ENCODE peak calls at places on chromosomes 13 and 19, in five cellular contexts. B is esophagus muscularis mucosa, Q is mammary epithelial cell, D is left ventricle myocardium inferior, K is ovary. V is an unnamed sample. For H3K4me1 and H3K36me3, the result is how much of the 10 kb centered on the place peaks cover.

GRCh38 chr19:4121815-4122214 is 2.1 kb downstream of the MAP2K2 start:
- DNase-seq in B (no peak), Q (no peak), D (no peak), K (no peak), V (no peak)

GRCh38 chr13:32211788-32212187 is 103.4 kb downstream of the ZAR1L start:
- DNase-seq in B (peak), Q (no peak), D (no peak), K (no peak), V (no peak)

GRCh38 chr13:59360108-59360507 is 803.6 kb downstream of the DIAPH3 start:
- DNase-seq in B (no peak), Q (no peak), D (no peak), K (no peak), V (no peak)

GRCh38 chr19:51546650-51547396 is 15.4 kb upstream of the SIGLEC6 start:
- DNase-seq in B (no peak), Q (no peak), D (no peak), K (no peak), V (no peak)

GRCh38 chr13:37878496-37878895 is 8.9 kb upstream of the TRPC4 start:
- DNase-seq in B (no peak), Q (no peak), D (no peak), K (no peak), V (no peak)

GRCh38 chr19:12695997-12696365 is 450 bp downstream of the FBXW9 start:
- DNase-seq in B (no peak), Q (no peak), D (no peak), K (no peak), V (no peak)

GRCh38 chr19:4094761-4095487 is 28.2 kb upstream of the ZBTB7A start:
- DNase-seq in B (no peak), Q (no peak), D (no peak), K (no peak), V (no peak)

GRCh38 chr19:1396019-1396767 is 5.1 kb downstream of the GAMT start:
- DNase-seq in B (no peak), Q (no peak), D (no peak), K (no peak), V (no peak)

GRCh38 chr19:2064788-2065524 is 13.9 kb upstream of the MKNK2 start:
- DNase-seq in B (no peak), Q (no peak), D (peak), K (no peak), V (peak)

GRCh38 chr13:28558126-28558525 is 63.2 kb upstream of the FLT1 start:
- DNase-seq in B (no peak), Q (no peak), D (no peak), K (no peak), V (no peak)

GRCh38 chr13:23876265-23876664 is 12.9 kb downstream of the MIPEP start:
- DNase-seq in B (no peak), Q (no peak), D (no peak), K (no peak), V (no peak)

GRCh38 chr13:51767100-51767499 is 36.9 kb downstream of the DHRS12 start:
- DNase-seq in B (peak), Q (no peak), D (no peak), K (no peak), V (no peak)

GRCh38 chr13:52428295-52428694 is 22.1 kb downstream of the VPS36 start:
- DNase-seq in B (no peak), Q (peak), D (no peak), K (no peak), V (no peak)

GRCh38 chr19:21568816-21569496 is 63.6 kb downstream of the ZNF429 start:
- DNase-seq in B (peak), Q (no peak), D (peak), K (peak), V (no peak)

GRCh38 chr13:113775451-113776145 is 16.6 kb downstream of the TMEM255B start:
- DNase-seq in B (no peak), Q (no peak), D (no peak), K (no peak), V (no peak)

GRCh38 chr13:32731576-32731975 is 145.3 kb downstream of the PDS5B start:
- DNase-seq in B (no peak), Q (peak), D (no peak), K (no peak), V (no peak)

GRCh38 chr19:1768248-1768647 is 14.9 kb downstream of the ONECUT3 start:
- DNase-seq in B (no peak), Q (no peak), D (no peak), K (no peak), V (peak)

GRCh38 chr19:44196772-44197171 is 15.6 kb upstream of the ZNF227 start:
- DNase-seq in B (no peak), Q (no peak), D (no peak), K (no peak), V (no peak)

GRCh38 chr13:43304945-43305344 is 281.6 kb downstream of the DNAJC15 start:
- DNase-seq in B (no peak), Q (no peak), D (no peak), K (no peak), V (no peak)

GRCh38 chr19:18437481-18438330 is at the start of gene ISYNA1:
- DNase-seq in B (no peak), Q (no peak), D (peak), K (peak), V (peak)

GRCh38 chr13:28552288-28552687 is 57.4 kb upstream of the FLT1 start:
- DNase-seq in B (no peak), Q (no peak), D (no peak), K (no peak), V (no peak)

GRCh38 chr13:30004204-30004603 is 153.8 kb upstream of the UBL3 start:
- DNase-seq in B (no peak), Q (peak), D (no peak), K (no peak), V (no peak)

GRCh38 chr19:46733693-46734240 is 12.1 kb upstream of the FKRP start:
- DNase-seq in B (no peak), Q (no peak), D (no peak), K (no peak), V (no peak)

GRCh38 chr13:75760182-75760981 is 124.3 kb downstream of the LMO7 start:
- DNase-seq in B (no peak), Q (peak), D (no peak), K (no peak), V (no peak)

GRCh38 chr19:37564624-37565369 is 29.8 kb downstream of the ZNF571 start:
- DNase-seq in B (no peak), Q (no peak), D (no peak), K (no peak), V (no peak)

GRCh38 chr13:59112375-59112774 is 1051.4 kb downstream of the DIAPH3 start:
- DNase-seq in B (no peak), Q (peak), D (no peak), K (no peak), V (peak)

GRCh38 chr19:29514525-29515232 is 11.1 kb upstream of the VSTM2B start:
- DNase-seq in B (no peak), Q (no peak), D (no peak), K (no peak), V (no peak)

GRCh38 chr13:30972888-30973377 is 40.5 kb downstream of the TEX26 start:
- DNase-seq in B (no peak), Q (no peak), D (no peak), K (no peak), V (no peak)

GRCh38 chr13:73578251-73578875 is 519.6 kb downstream of the KLF5 start:
- DNase-seq in B (no peak), Q (no peak), D (no peak), K (no peak), V (no peak)

GRCh38 chr13:27353166-27353583 is 71.2 kb upstream of the GTF3A start:
- DNase-seq in B (no peak), Q (no peak), D (no peak), K (no peak), V (no peak)

GRCh38 chr19:18875726-18876125 is 20.2 kb downstream of the CERS1 start:
- DNase-seq in B (no peak), Q (no peak), D (no peak), K (no peak), V (no peak)

GRCh38 chr13:84446972-84447700 is 564.9 kb upstream of the SLITRK1 start:
- DNase-seq in B (no peak), Q (no peak), D (no peak), K (no peak), V (peak)

GRCh38 chr19:18058208-18059009 is 28.3 kb downstream of the IL12RB1 start:
- DNase-seq in B (peak), Q (peak), D (peak), K (peak), V (peak)

GRCh38 chr13:25727250-25727649 is 324.6 kb downstream of the SHISA2 start:
- DNase-seq in B (no peak), Q (no peak), D (no peak), K (no peak), V (no peak)

GRCh38 chr13:111363591-111363990 is 43.1 kb downstream of the TEX29 start:
- DNase-seq in B (peak), Q (no peak), D (no peak), K (no peak), V (no peak)

GRCh38 chr13:109576331-109576813 is 210.0 kb downstream of the IRS2 start:
- DNase-seq in B (no peak), Q (no peak), D (no peak), K (no peak), V (no peak)

GRCh38 chr19:51346742-51347141 is 4.8 kb upstream of the VSIG10L start:
- DNase-seq in B (no peak), Q (no peak), D (no peak), K (no peak), V (no peak)

GRCh38 chr13:90872491-90873025 is 474.9 kb upstream of the MIR17HG start:
- DNase-seq in B (no peak), Q (no peak), D (no peak), K (no peak), V (no peak)

GRCh38 chr13:46389985-46390384 is 2.9 kb upstream of the RUBCNL start:
- DNase-seq in B (no peak), Q (peak), D (peak), K (no peak), V (no peak)

GRCh38 chr19:40282920-40283319 is 2.2 kb downstream of the AKT2 start:
- DNase-seq in B (no peak), Q (no peak), D (no peak), K (no peak), V (no peak)
- H3K4me1 ChIP-seq in B (half or more), Q (under half), D (half or more), K (half or more), V (under half)

GRCh38 chr19:6233051-6233826 is 46.5 kb downstream of the MLLT1 start:
- DNase-seq in B (no peak), Q (no peak), D (peak), K (peak), V (peak)
- H3K4me3 ChIP-seq in B (no peak), Q (no peak), D (peak), K (no peak), V (no peak)

DNA sequence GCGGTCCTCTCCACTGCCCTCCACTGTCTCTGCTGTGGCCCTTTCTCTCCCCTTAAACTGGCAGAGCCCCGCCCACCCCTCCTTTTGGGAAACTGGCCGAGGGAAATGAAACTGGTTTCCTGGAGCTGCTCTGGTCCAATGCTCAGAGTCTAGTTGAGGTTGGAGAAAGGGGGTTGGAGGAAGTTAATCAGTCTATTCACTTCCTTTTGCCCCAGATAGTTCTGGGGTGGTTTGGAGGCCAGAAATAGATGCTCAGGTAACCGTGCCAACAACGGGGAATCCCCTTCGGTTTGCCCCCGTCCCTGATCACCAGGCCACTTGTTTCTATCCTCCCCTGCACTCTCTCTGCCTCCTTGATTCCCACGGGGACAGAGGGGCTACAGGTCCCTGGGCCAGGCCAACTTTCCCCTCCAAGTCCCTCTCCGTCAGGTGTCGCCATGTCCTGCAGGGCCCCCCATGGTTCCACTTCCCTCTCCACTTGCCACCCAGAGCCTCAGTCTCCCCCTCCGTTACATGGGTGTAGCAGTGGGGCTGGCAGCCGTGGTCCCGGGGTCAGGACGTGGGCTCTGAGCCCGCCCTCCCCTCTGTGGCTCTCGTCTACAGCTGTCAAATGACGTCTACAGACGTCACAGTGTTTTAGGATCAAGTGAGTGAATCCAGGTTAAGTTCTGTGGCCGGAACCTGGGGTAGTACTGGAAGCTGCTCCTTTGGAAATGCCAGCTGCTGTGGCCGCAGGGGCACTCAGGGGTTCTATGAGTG is at the start of gene IL4I1:
- DNase-seq in B (no peak), Q (no peak), D (no peak), K (no peak), V (no peak)
- H3K36me3 ChIP-seq in B (under half), Q (under half), D (under half), K (under half), V (under half)

GRCh38 chr13:49303533-49304252 is 56.0 kb downstream of the CDADC1 start:
- DNase-seq in B (no peak), Q (peak), D (no peak), K (no peak), V (no peak)

GRCh38 chr13:49304356-49304755 is 56.6 kb downstream of the CDADC1 start:
- DNase-seq in B (no peak), Q (no peak), D (no peak), K (no peak), V (no peak)

GRCh38 chr13:49300716-49301589 is 53.2 kb downstream of the CDADC1 start:
- DNase-seq in B (no peak), Q (peak), D (no peak), K (peak), V (peak)

GRCh38 chr13:49302222-49302621 is 54.5 kb downstream of the CDADC1 start:
- DNase-seq in B (no peak), Q (no peak), D (no peak), K (no peak), V (no peak)

DNA sequence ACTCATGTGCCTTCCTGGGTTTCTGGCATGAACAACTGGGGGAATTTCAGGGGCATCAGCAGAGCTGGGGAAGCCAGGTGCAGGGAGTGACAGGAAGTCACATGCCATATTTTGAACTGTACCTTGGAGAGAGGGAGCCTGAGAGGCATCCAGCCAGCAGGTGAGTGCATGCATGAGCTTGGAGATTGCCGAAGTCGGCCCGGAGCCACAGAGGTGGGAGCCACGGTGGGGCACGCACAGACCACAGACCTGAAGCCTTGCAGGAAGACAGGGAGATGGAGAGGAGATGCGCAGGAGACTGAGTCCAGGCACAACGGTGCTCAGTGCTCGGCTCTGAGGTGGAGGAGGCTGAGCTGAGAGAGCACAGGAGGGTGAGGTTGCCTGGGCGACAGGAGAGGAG is 55.1 kb downstream of the CDADC1 start:
- DNase-seq in B (no peak), Q (peak), D (no peak), K (no peak), V (no peak)
- H3K4me1 ChIP-seq in B (under half), Q (under half), D (under half), K (under half), V (under half)

GRCh38 chr13:40993987-40994386 is 25.1 kb downstream of the ELF1 start:
- DNase-seq in B (no peak), Q (peak), D (no peak), K (no peak), V (no peak)
- H3K4me3 ChIP-seq in B (no peak), Q (peak), D (no peak), K (no peak), V (no peak)